ENCODE peak calls at places on chromosomes 4 and X, in eight cellular contexts. C is Right ventricle myocardium superior, Z is NCI-H1105, R is iris pigment epithelial cell, V is caudate nucleus, S is AG08396, E is GM23338, X is A549. G is an unnamed sample.

GRCh38 chr4:170395773-170396172 is 306.0 kb upstream of the AADAT start:
- DNase-seq in V (no peak), S (no peak), C (no peak), X (no peak), Z (no peak), E (no peak), R (no peak), G (no peak)

GRCh38 chr4:105113800-105114199 is 32.9 kb upstream of the TET2 start:
- DNase-seq in Z (no peak), E (no peak), C (no peak), S (no peak), R (peak; percentile 41), X (no peak), V (no peak), G (no peak)

GRCh38 chr4:143559757-143560147 is 46.2 kb downstream of the SMARCA5 start:
- DNase-seq in S (no peak), R (no peak), V (no peak), C (no peak), E (peak; percentile 49), Z (no peak), X (no peak), G (no peak)

GRCh38 chr4:165378763-165379631 is at the start of gene CPE:
- DNase-seq in R (peak; percentile 62), C (peak; percentile 85), S (peak; percentile 87), E (peak; percentile 77), Z (peak; percentile 71), X (peak; percentile 61), V (peak; percentile 63), G (peak; percentile 87)

GRCh38 chr4:10584042-10584441 is 100.5 kb downstream of the CLNK start:
- DNase-seq in S (peak; percentile 74), E (no peak), C (no peak), X (no peak), V (no peak), Z (no peak), R (peak; percentile 93), G (no peak)

GRCh38 chr4:2253160-2254084 is 8.5 kb downstream of the MXD4 start:
- DNase-seq in E (no peak), X (no peak), R (no peak), V (peak; percentile 24), C (peak; percentile 37), Z (no peak), S (no peak), G (no peak)

GRCh38 chr4:16029329-16029728 is 54.5 kb downstream of the PROM1 start:
- DNase-seq in C (no peak), Z (no peak), R (peak; percentile 89), V (no peak), X (no peak), E (peak; percentile 61), S (peak; percentile 18), G (no peak)

GRCh38 chrX:110293658-110294453 is 24.0 kb downstream of the AMMECR1 start:
- DNase-seq in R (peak; percentile 59), S (no peak), C (no peak), V (no peak), E (no peak), Z (no peak), X (no peak), G (no peak)

GRCh38 chr4:12723849-12724447 is 760.2 kb downstream of the RAB28 start:
- DNase-seq in R (no peak), C (no peak), S (no peak), Z (no peak), E (peak; percentile 67), X (no peak), V (no peak), G (no peak)

GRCh38 chr4:121950680-121951569 is 935 bp downstream of the TRPC3 start:
- DNase-seq in V (no peak), X (no peak), Z (peak; percentile 11), S (peak; percentile 63), R (no peak), E (peak; percentile 44), C (peak; percentile 43), G (no peak)

GRCh38 chrX:110396777-110397176 is 38.1 kb downstream of the RTL9 start:
- DNase-seq in R (no peak), E (no peak), X (no peak), C (no peak), Z (no peak), S (no peak), V (no peak), G (no peak)

GRCh38 chrX:71095555-71095970 is at the start of gene FOXO4:
- DNase-seq in S (peak; percentile 87), R (peak; percentile 84), Z (peak; percentile 60), C (peak; percentile 95), V (peak; percentile 93), X (peak; percentile 87), E (peak; percentile 93), G (peak; percentile 38)

GRCh38 chr4:83639849-83640493 is 104.1 kb downstream of the GPAT3 start:
- DNase-seq in S (peak; percentile 59), Z (peak; percentile 4), C (no peak), V (peak; percentile 58), E (peak; percentile 83), X (peak; percentile 73), R (peak; percentile 77), G (no peak)

GRCh38 chrX:56790778-56791177 is 61.7 kb downstream of the NBDY start:
- DNase-seq in V (no peak), S (no peak), E (no peak), C (no peak), R (no peak), Z (no peak), X (no peak), G (no peak)

GRCh38 chr4:123435246-123436113 is 38.9 kb downstream of the SPRY1 start:
- DNase-seq in X (no peak), Z (no peak), V (no peak), C (no peak), S (no peak), R (no peak), E (no peak), G (no peak)

GRCh38 chr4:165190591-165191212 is 16.7 kb upstream of the KLHL2 start:
- DNase-seq in E (no peak), S (no peak), Z (no peak), C (no peak), V (no peak), R (no peak), X (no peak), G (no peak)

GRCh38 chr4:95701500-95701899 is 138.4 kb upstream of the PDHA2 start:
- DNase-seq in E (peak; percentile 15), C (no peak), R (peak; percentile 23), X (no peak), S (no peak), Z (no peak), V (no peak), G (no peak)

GRCh38 chr4:59612235-59612634 is 1587.9 kb upstream of the ADGRL3 start:
- DNase-seq in S (peak; percentile 44), C (no peak), Z (no peak), E (no peak), R (peak; percentile 92), X (peak; percentile 2), V (no peak), G (no peak)

GRCh38 chr4:78207951-78208350 is 150.8 kb downstream of the FRAS1 start:
- DNase-seq in V (no peak), S (no peak), C (no peak), E (no peak), Z (no peak), X (no peak), R (no peak), G (no peak)

GRCh38 chr4:15198070-15198727 is 195.9 kb downstream of the CPEB2 start:
- DNase-seq in E (peak; percentile 57), Z (no peak), S (no peak), X (no peak), V (no peak), C (no peak), R (no peak), G (no peak)

GRCh38 chr4:48913346-48913745 is 6.8 kb upstream of the OCIAD2 start:
- DNase-seq in V (peak; percentile 32), S (peak; percentile 53), X (peak; percentile 19), Z (no peak), C (no peak), R (peak; percentile 79), E (no peak), G (no peak)

GRCh38 chrX:13432776-13433605 is 113.1 kb upstream of the ATXN3L start:
- DNase-seq in V (no peak), Z (no peak), S (peak; percentile 40), E (no peak), R (peak; percentile 45), X (no peak), C (no peak), G (no peak)

GRCh38 chrX:17590892-17591740 is 146.2 kb upstream of the SCML1 start:
- DNase-seq in E (peak; percentile 68), C (peak; percentile 54), R (peak; percentile 71), V (peak; percentile 32), X (peak; percentile 73), Z (peak; percentile 47), S (peak; percentile 64), G (peak; percentile 19)

GRCh38 chr4:74654230-74654681 is 140.1 kb downstream of the BTC start:
- DNase-seq in C (no peak), Z (no peak), S (no peak), R (peak; percentile 86), E (no peak), X (peak; percentile 99), V (no peak), G (no peak)

G was measured in nucleus accumbens.